ENCODE peak calls at places on chromosomes 13 and 19, in five cellular contexts. N, C, B, F and K are unnamed samples.

GRCh38 chr13:80374453-80374852 is 33.5 kb upstream of the SPRY2 start:
- DNase-seq in N (no peak), C (no peak), B (no peak), F (no peak), K (no peak)

GRCh38 chr19:3982701-3983541 is 2.3 kb downstream of the EEF2 start:
- DNase-seq in N (no peak), C (no peak), B (no peak), F (no peak), K (no peak)

GRCh38 chr13:31069808-31070544 is 91.7 kb downstream of the HSPH1 start:
- DNase-seq in N (no peak), C (no peak), B (no peak), F (no peak), K (no peak)

GRCh38 chr19:4071610-4072009 is 4.9 kb upstream of the ZBTB7A start:
- DNase-seq in N (no peak), C (no peak), B (no peak), F (no peak), K (no peak)

GRCh38 chr13:71877280-71877653 is 10.3 kb upstream of the DACH1 start:
- DNase-seq in N (no peak), C (no peak), B (no peak), F (no peak), K (no peak)

GRCh38 chr13:63433546-63434150 is 2018.0 kb upstream of the PCDH20 start:
- DNase-seq in N (no peak), C (no peak), B (no peak), F (no peak), K (no peak)

GRCh38 chr19:30344446-30345425 is 27.4 kb upstream of the ZNF536 start:
- DNase-seq in N (no peak), C (no peak), B (no peak), F (no peak), K (no peak)

GRCh38 chr19:40420766-40421467 is 4.9 kb downstream of the SERTAD1 start:
- DNase-seq in N (peak; percentile 97), C (peak; percentile 82), B (peak; percentile 64), F (peak; percentile 62), K (peak; percentile 80)